ENCODE peak calls at places on chromosome 1, in six cellular contexts. T is IMR-90, R is H1, U is heart left ventricle, X is Peyer's patch, P is testis. M is an unnamed sample.

GRCh38 chr1:30417701-30418425 is 305.5 kb downstream of the MATN1 start:
- DNase-seq in T (no peak), R (peak; percentile 32), U (no peak), X (peak; percentile 35), P (no peak), M (no peak)

GRCh38 chr1:75265792-75266191 is 131.6 kb downstream of the LHX8 start:
- DNase-seq in T (peak; percentile 6), R (no peak), U (no peak), X (no peak), P (no peak), M (no peak)

GRCh38 chr1:219699870-219700269 is 87.0 kb upstream of the ZC3H11B start:
- DNase-seq in T (peak; percentile 74), R (no peak), U (no peak), X (no peak), P (no peak), M (no peak)

GRCh38 chr1:228958121-228958520 is 222.8 kb downstream of the RHOU start:
- DNase-seq in T (no peak), R (no peak), U (no peak), X (no peak), P (no peak), M (no peak)

GRCh38 chr1:38835230-38835827 is 24.2 kb downstream of the RRAGC start:
- DNase-seq in T (peak; percentile 87), R (no peak), U (no peak), X (peak; percentile 55), P (peak; percentile 65), M (peak; percentile 42)

GRCh38 chr1:911875-912739 is 11.6 kb upstream of the SAMD11 start:
- DNase-seq in T (no peak), R (no peak), U (no peak), X (peak; percentile 31), P (no peak), M (no peak)

GRCh38 chr1:87278791-87279190 is 49.9 kb upstream of the LMO4 start:
- DNase-seq in T (peak; percentile 16), R (no peak), U (no peak), X (no peak), P (no peak), M (no peak)

GRCh38 chr1:115822117-115822516 is 18.8 kb downstream of the NHLH2 start:
- DNase-seq in T (no peak), R (no peak), U (no peak), X (no peak), P (no peak), M (no peak)

GRCh38 chr1:224525411-224526040 is 90.6 kb upstream of the CNIH3 start:
- DNase-seq in T (peak; percentile 39), R (no peak), U (no peak), X (no peak), P (no peak), M (no peak)

GRCh38 chr1:220363196-220363831 is 91.1 kb upstream of the RAB3GAP2 start:
- DNase-seq in T (no peak), R (no peak), U (no peak), X (no peak), P (no peak), M (no peak)

GRCh38 chr1:226250511-226250910 is 27.0 kb downstream of the MIXL1 start:
- DNase-seq in T (no peak), R (no peak), U (no peak), X (no peak), P (no peak), M (no peak)

GRCh38 chr1:117895482-117896114 is 33.8 kb downstream of the GDAP2 start:
- DNase-seq in T (peak; percentile 92), R (peak; percentile 64), U (no peak), X (peak; percentile 80), P (peak; percentile 87), M (peak; percentile 85)

GRCh38 chr1:98817830-98818229 is 156.3 kb downstream of the SNX7 start:
- DNase-seq in T (no peak), R (no peak), U (no peak), X (no peak), P (no peak), M (no peak)

GRCh38 chr1:41023279-41023990 is 1.9 kb upstream of the SLFNL1 start:
- DNase-seq in T (no peak), R (no peak), U (no peak), X (no peak), P (no peak), M (no peak)

GRCh38 chr1:156407344-156407743 is 38.3 kb downstream of the RHBG start:
- DNase-seq in T (no peak), R (no peak), U (no peak), X (no peak), P (no peak), M (no peak)

GRCh38 chr1:36323636-36324321 is at the start of gene EVA1B:
- DNase-seq in T (peak; percentile 82), R (peak; percentile 79), U (peak; percentile 87), X (peak; percentile 87), P (peak; percentile 77), M (peak; percentile 67)

GRCh38 chr1:243525085-243525487 is 269.2 kb downstream of the SDCCAG8 start:
- DNase-seq in T (peak; percentile 87), R (no peak), U (no peak), X (no peak), P (no peak), M (no peak)

GRCh38 chr1:64536217-64536835 is 66.4 kb downstream of the CACHD1 start:
- DNase-seq in T (no peak), R (no peak), U (no peak), X (no peak), P (no peak), M (peak; percentile 27)

GRCh38 chr1:24186993-24187790 is at the start of gene IFNLR1:
- DNase-seq in T (no peak), R (peak; percentile 77), U (peak; percentile 70), X (peak; percentile 93), P (peak; percentile 56), M (peak; percentile 75)

GRCh38 chr1:182875889-182876288 is 36.7 kb downstream of the DHX9 start:
- DNase-seq in T (no peak), R (no peak), U (no peak), X (no peak), P (no peak), M (no peak)

GRCh38 chr1:998905-999796 is 746 bp downstream of the HES4 start:
- DNase-seq in T (peak; percentile 41), R (peak; percentile 73), U (no peak), X (peak; percentile 49), P (no peak), M (no peak)

GRCh38 chr1:58887059-58887458 is 103.2 kb upstream of the JUN start:
- DNase-seq in T (no peak), R (no peak), U (no peak), X (no peak), P (no peak), M (no peak)

GRCh38 chr1:201501144-201501543 is 5.8 kb downstream of the CSRP1 start:
- DNase-seq in T (peak; percentile 85), R (no peak), U (no peak), X (no peak), P (no peak), M (no peak)

GRCh38 chr1:34785231-34785874 is 4.3 kb downstream of the GJB3 start:
- DNase-seq in T (no peak), R (no peak), U (no peak), X (no peak), P (no peak), M (no peak)

DNA sequence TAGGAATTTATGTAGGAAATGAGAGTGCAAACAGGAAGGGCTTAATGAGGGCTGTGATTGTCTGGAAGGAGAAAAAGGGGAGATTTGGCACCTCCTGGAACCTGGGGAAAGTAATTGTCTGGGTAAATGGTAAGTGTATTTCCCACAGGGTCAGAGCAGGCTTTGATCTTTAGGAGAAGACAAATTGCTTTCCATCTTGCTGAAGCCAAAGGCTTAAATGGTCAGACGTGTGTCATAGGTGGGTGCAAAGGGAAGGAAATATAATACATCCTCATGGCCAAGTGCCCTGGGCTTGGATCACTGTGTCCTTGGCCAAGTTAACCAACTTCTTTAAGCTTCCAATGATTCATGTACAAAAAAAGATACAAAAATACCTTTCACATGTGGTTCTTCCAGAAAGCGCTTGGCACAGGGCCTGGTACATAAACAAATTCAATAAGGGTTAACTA is 1.3 kb upstream of the DUSP23 start:
- DNase-seq in T (peak; percentile 46), R (no peak), U (no peak), X (no peak), P (peak; percentile 22), M (peak; percentile 18)
- TF ChIP-seq POLR2A in T (no peak), R (no peak), U (no peak), X (no peak), P (no peak), M (no peak)

DNA sequence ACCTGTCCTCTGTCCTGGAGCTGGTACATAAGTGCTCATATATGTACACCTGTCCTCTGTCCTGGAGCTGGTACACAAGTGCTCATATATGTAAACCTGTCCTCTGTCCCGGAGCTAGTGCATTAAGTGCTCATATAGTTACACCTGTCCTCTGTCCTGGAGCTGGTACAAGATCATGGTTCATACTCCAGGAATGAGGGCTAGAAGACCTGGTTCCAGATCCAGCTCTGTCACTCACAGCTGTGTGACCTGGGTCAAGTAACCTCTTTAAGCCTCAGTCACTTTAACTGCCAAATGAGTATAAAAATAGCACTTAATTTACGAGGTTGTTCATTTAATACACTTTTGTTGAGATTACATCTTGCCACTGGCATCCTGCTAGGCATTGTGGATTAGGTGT is 28.0 kb downstream of the SMYD3 start:
- DNase-seq in T (no peak), R (no peak), U (no peak), X (no peak), P (no peak), M (no peak)
- H3K4me3 ChIP-seq in T (no peak overlapping the region), R (no peak overlapping the region), U (no peak overlapping the region), X (no peak overlapping the region), P (no peak overlapping the region), M (no peak overlapping the region)

DNA sequence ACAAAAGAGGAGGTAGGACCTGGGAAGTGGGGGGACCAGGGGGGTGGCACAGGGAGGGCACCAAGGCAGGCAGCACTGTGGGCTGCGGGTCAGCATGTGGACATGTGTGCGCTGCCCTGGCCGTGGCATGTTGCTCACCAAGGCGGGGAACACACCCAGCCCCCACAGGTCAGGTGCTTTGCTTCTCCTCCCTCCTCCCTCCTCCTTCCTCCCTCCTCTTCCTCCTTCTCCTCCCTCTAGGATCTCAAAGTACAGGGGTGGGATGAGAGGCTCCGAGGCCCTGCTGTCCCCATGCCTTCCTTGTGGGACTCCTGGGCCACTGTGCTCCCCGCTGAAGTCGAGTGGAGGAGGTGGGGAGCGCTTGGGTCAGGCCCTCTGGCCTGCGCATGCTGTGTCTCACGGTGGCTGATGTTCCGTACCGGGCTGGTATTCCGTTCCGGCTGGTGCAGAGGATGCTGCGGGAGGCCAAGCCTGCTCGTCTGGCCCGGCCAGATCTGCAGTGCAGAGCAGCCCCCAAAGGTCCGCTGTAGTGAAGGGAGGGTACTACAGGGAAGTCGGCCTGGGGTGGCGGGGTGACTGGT is 26.6 kb downstream of the SPSB1 start:
- DNase-seq in T (no peak), R (no peak), U (no peak), X (no peak), P (no peak), M (no peak)
- H3K4me1 ChIP-seq in T (peaks cover 48% of the 10 kb centered on the region), R (peaks cover 29% of the 10 kb centered on the region), U (peaks cover 22% of the 10 kb centered on the region), X (peaks cover 86% of the 10 kb centered on the region), P (peaks cover 39% of the 10 kb centered on the region), M (peaks cover 34% of the 10 kb centered on the region)

DNA sequence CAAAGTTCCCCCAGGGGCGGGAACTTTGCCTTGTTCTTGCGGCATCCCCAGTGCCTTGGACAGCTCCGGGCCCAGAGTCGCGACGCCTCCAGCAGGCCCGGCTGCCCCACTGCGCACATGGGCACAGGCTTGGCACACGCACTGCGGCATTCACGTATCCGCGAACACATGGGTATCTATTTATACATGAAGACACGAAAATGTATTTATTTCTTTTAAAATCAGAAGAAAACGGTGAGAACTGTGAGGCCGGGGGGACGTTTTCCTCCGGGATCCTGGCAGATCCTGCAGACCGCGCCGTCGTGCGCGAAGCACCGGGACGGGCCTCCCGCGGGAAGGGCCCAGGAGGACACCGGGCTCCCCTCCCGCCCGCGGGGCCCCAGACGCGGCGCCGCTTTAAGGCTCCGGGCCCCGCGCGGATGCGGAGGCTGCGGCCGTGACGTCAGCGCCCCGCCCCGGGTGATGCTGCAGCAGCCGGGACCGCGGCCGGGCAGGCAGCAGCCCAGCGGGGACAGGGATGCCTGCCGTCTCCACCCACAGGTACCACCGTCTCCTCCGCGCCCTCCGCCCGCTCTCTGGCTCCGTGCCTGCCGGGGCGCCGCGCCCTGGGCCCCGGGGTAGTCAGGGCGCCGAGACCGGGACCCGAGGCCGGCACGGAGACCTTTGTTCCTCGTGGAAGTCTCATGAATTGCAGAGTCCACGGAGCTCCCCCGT is at the start of gene SLC45A1:
- DNase-seq in T (peak; percentile 57), R (peak; percentile 85), U (peak; percentile 81), X (peak; percentile 90), P (peak; percentile 84), M (peak; percentile 55)
- TF ChIP-seq POLR2A in T (no peak), R (no peak), U (no peak), X (peak; percentile 34), P (no peak), M (no peak)

M was measured in body of pancreas.